ENCODE peak calls at places on chromosomes 3 and 15, in ten cellular contexts. One of them, this sample, is unnamed. For H3K27me3, the result is how much of the 10 kb centered on the place peaks cover.

GRCh38 chr3:151217208-151217607 is 14.2 kb upstream of the GPR171 start:
- DNase-seq in thoracic aorta: no peak
- DNase-seq in IMR-90: no peak
- DNase-seq in CD8-positive, alpha-beta memory T cell: no peak
- DNase-seq in stomach: no peak
- DNase-seq in neural progenitor cell: no peak
- DNase-seq in adrenal gland: no peak
- DNase-seq in GM23248: no peak
- DNase-seq in lower lobe of right lung: no peak
- DNase-seq in body of pancreas: no peak
- DNase-seq in this sample: no peak

GRCh38 chr3:14633819-14634424 is 17.6 kb upstream of the CCDC174 start:
- DNase-seq in thoracic aorta: no peak
- DNase-seq in IMR-90: peak
- DNase-seq in CD8-positive, alpha-beta memory T cell: peak
- DNase-seq in stomach: peak
- DNase-seq in neural progenitor cell: peak
- DNase-seq in adrenal gland: peak
- DNase-seq in GM23248: peak
- DNase-seq in lower lobe of right lung: peak
- DNase-seq in body of pancreas: peak
- DNase-seq in this sample: peak

GRCh38 chr3:41202834-41203345 is 3.6 kb downstream of the CTNNB1 start:
- DNase-seq in thoracic aorta: no peak
- DNase-seq in IMR-90: peak
- DNase-seq in CD8-positive, alpha-beta memory T cell: no peak
- DNase-seq in stomach: no peak
- DNase-seq in neural progenitor cell: peak
- DNase-seq in adrenal gland: no peak
- DNase-seq in GM23248: peak
- DNase-seq in lower lobe of right lung: no peak
- DNase-seq in body of pancreas: peak
- DNase-seq in this sample: no peak

GRCh38 chr3:170953736-170954135 is 45.3 kb upstream of the EIF5A2 start:
- DNase-seq in thoracic aorta: no peak
- DNase-seq in IMR-90: no peak
- DNase-seq in CD8-positive, alpha-beta memory T cell: no peak
- DNase-seq in stomach: no peak
- DNase-seq in neural progenitor cell: peak
- DNase-seq in adrenal gland: no peak
- DNase-seq in GM23248: no peak
- DNase-seq in lower lobe of right lung: no peak
- DNase-seq in body of pancreas: no peak
- DNase-seq in this sample: no peak

GRCh38 chr15:93378547-93378946 is 289.5 kb upstream of the RGMA start:
- DNase-seq in thoracic aorta: no peak
- DNase-seq in IMR-90: no peak
- DNase-seq in CD8-positive, alpha-beta memory T cell: no peak
- DNase-seq in stomach: no peak
- DNase-seq in neural progenitor cell: no peak
- DNase-seq in adrenal gland: no peak
- DNase-seq in GM23248: no peak
- DNase-seq in lower lobe of right lung: no peak
- DNase-seq in body of pancreas: peak
- DNase-seq in this sample: no peak

GRCh38 chr3:25661694-25662455 is 2.8 kb downstream of the TOP2B start:
- DNase-seq in thoracic aorta: no peak
- DNase-seq in IMR-90: peak
- DNase-seq in CD8-positive, alpha-beta memory T cell: no peak
- DNase-seq in stomach: no peak
- DNase-seq in neural progenitor cell: no peak
- DNase-seq in adrenal gland: no peak
- DNase-seq in GM23248: peak
- DNase-seq in lower lobe of right lung: no peak
- DNase-seq in body of pancreas: no peak
- DNase-seq in this sample: no peak

GRCh38 chr15:88655103-88655553 is 16.3 kb downstream of the ISG20 start:
- DNase-seq in thoracic aorta: no peak
- DNase-seq in IMR-90: no peak
- DNase-seq in CD8-positive, alpha-beta memory T cell: no peak
- DNase-seq in stomach: peak
- DNase-seq in neural progenitor cell: no peak
- DNase-seq in adrenal gland: no peak
- DNase-seq in GM23248: no peak
- DNase-seq in lower lobe of right lung: no peak
- DNase-seq in body of pancreas: no peak
- DNase-seq in this sample: no peak

GRCh38 chr15:25345943-25346342 is 92.9 kb downstream of the UBE3A start:
- DNase-seq in thoracic aorta: peak
- DNase-seq in IMR-90: peak
- DNase-seq in CD8-positive, alpha-beta memory T cell: no peak
- DNase-seq in stomach: no peak
- DNase-seq in neural progenitor cell: peak
- DNase-seq in adrenal gland: peak
- DNase-seq in GM23248: peak
- DNase-seq in lower lobe of right lung: no peak
- DNase-seq in body of pancreas: no peak
- DNase-seq in this sample: no peak

GRCh38 chr3:126817781-126818180 is 113.7 kb downstream of the CHCHD6 start:
- DNase-seq in thoracic aorta: no peak
- DNase-seq in IMR-90: no peak
- DNase-seq in CD8-positive, alpha-beta memory T cell: no peak
- DNase-seq in stomach: no peak
- DNase-seq in neural progenitor cell: no peak
- DNase-seq in adrenal gland: no peak
- DNase-seq in GM23248: no peak
- DNase-seq in lower lobe of right lung: no peak
- DNase-seq in body of pancreas: no peak
- DNase-seq in this sample: no peak

GRCh38 chr3:108588616-108589015 is 622 bp downstream of the CIP2A start:
- DNase-seq in thoracic aorta: no peak
- DNase-seq in IMR-90: no peak
- DNase-seq in CD8-positive, alpha-beta memory T cell: no peak
- DNase-seq in stomach: no peak
- DNase-seq in neural progenitor cell: no peak
- DNase-seq in adrenal gland: no peak
- DNase-seq in GM23248: peak
- DNase-seq in lower lobe of right lung: no peak
- DNase-seq in body of pancreas: no peak
- DNase-seq in this sample: no peak

GRCh38 chr15:81400640-81401236 is 26.7 kb upstream of the TMC3 start:
- DNase-seq in thoracic aorta: no peak
- DNase-seq in IMR-90: peak
- DNase-seq in CD8-positive, alpha-beta memory T cell: no peak
- DNase-seq in stomach: no peak
- DNase-seq in neural progenitor cell: peak
- DNase-seq in adrenal gland: no peak
- DNase-seq in GM23248: peak
- DNase-seq in lower lobe of right lung: no peak
- DNase-seq in body of pancreas: peak
- DNase-seq in this sample: no peak

GRCh38 chr15:67067161-67067853 is 1.9 kb downstream of the SMAD3 start:
- DNase-seq in thoracic aorta: no peak
- DNase-seq in IMR-90: peak
- DNase-seq in CD8-positive, alpha-beta memory T cell: no peak
- DNase-seq in stomach: no peak
- DNase-seq in neural progenitor cell: peak
- DNase-seq in adrenal gland: no peak
- DNase-seq in GM23248: peak
- DNase-seq in lower lobe of right lung: no peak
- DNase-seq in body of pancreas: peak
- DNase-seq in this sample: no peak

GRCh38 chr3:10474439-10474723 is 31.0 kb downstream of the ATP2B2 start:
- DNase-seq in thoracic aorta: no peak
- DNase-seq in IMR-90: no peak
- DNase-seq in CD8-positive, alpha-beta memory T cell: no peak
- DNase-seq in stomach: no peak
- DNase-seq in neural progenitor cell: no peak
- DNase-seq in adrenal gland: no peak
- DNase-seq in GM23248: no peak
- DNase-seq in lower lobe of right lung: no peak
- DNase-seq in body of pancreas: no peak
- DNase-seq in this sample: no peak

GRCh38 chr3:31442755-31443154 is 90.0 kb upstream of the STT3B start:
- DNase-seq in thoracic aorta: no peak
- DNase-seq in IMR-90: no peak
- DNase-seq in CD8-positive, alpha-beta memory T cell: no peak
- DNase-seq in stomach: no peak
- DNase-seq in neural progenitor cell: no peak
- DNase-seq in adrenal gland: no peak
- DNase-seq in GM23248: no peak
- DNase-seq in lower lobe of right lung: no peak
- DNase-seq in body of pancreas: no peak
- DNase-seq in this sample: no peak

GRCh38 chr15:51379390-51379789 is 37.9 kb downstream of the GLDN start:
- DNase-seq in thoracic aorta: no peak
- DNase-seq in IMR-90: no peak
- DNase-seq in CD8-positive, alpha-beta memory T cell: no peak
- DNase-seq in stomach: no peak
- DNase-seq in neural progenitor cell: no peak
- DNase-seq in adrenal gland: no peak
- DNase-seq in GM23248: no peak
- DNase-seq in lower lobe of right lung: no peak
- DNase-seq in body of pancreas: no peak
- DNase-seq in this sample: no peak

GRCh38 chr15:95989392-95989791 is 341.1 kb upstream of the NR2F2 start:
- DNase-seq in thoracic aorta: no peak
- DNase-seq in IMR-90: no peak
- DNase-seq in CD8-positive, alpha-beta memory T cell: no peak
- DNase-seq in stomach: no peak
- DNase-seq in neural progenitor cell: no peak
- DNase-seq in adrenal gland: no peak
- DNase-seq in GM23248: no peak
- DNase-seq in lower lobe of right lung: no peak
- DNase-seq in body of pancreas: no peak
- DNase-seq in this sample: no peak

GRCh38 chr15:99086327-99086667 is 18.6 kb upstream of the SYNM start:
- DNase-seq in thoracic aorta: no peak
- DNase-seq in IMR-90: no peak
- DNase-seq in CD8-positive, alpha-beta memory T cell: no peak
- DNase-seq in stomach: no peak
- DNase-seq in neural progenitor cell: no peak
- DNase-seq in adrenal gland: no peak
- DNase-seq in GM23248: no peak
- DNase-seq in lower lobe of right lung: no peak
- DNase-seq in body of pancreas: no peak
- DNase-seq in this sample: no peak

GRCh38 chr15:99085413-99086326 is 19.2 kb upstream of the SYNM start:
- DNase-seq in thoracic aorta: no peak
- DNase-seq in IMR-90: peak
- DNase-seq in CD8-positive, alpha-beta memory T cell: no peak
- DNase-seq in stomach: no peak
- DNase-seq in neural progenitor cell: no peak
- DNase-seq in adrenal gland: no peak
- DNase-seq in GM23248: peak
- DNase-seq in lower lobe of right lung: no peak
- DNase-seq in body of pancreas: no peak
- DNase-seq in this sample: no peak

GRCh38 chr15:99084965-99085364 is 19.9 kb upstream of the SYNM start:
- DNase-seq in thoracic aorta: no peak
- DNase-seq in IMR-90: no peak
- DNase-seq in CD8-positive, alpha-beta memory T cell: no peak
- DNase-seq in stomach: no peak
- DNase-seq in neural progenitor cell: no peak
- DNase-seq in adrenal gland: no peak
- DNase-seq in GM23248: no peak
- DNase-seq in lower lobe of right lung: no peak
- DNase-seq in body of pancreas: no peak
- DNase-seq in this sample: no peak

GRCh38 chr15:99090011-99090699 is 14.7 kb upstream of the SYNM start:
- DNase-seq in thoracic aorta: no peak
- DNase-seq in IMR-90: peak
- DNase-seq in CD8-positive, alpha-beta memory T cell: no peak
- DNase-seq in stomach: no peak
- DNase-seq in neural progenitor cell: no peak
- DNase-seq in adrenal gland: no peak
- DNase-seq in GM23248: no peak
- DNase-seq in lower lobe of right lung: no peak
- DNase-seq in body of pancreas: no peak
- DNase-seq in this sample: no peak

GRCh38 chr15:99087405-99087943 is 17.4 kb upstream of the SYNM start:
- DNase-seq in thoracic aorta: no peak
- DNase-seq in IMR-90: no peak
- DNase-seq in CD8-positive, alpha-beta memory T cell: no peak
- DNase-seq in stomach: no peak
- DNase-seq in neural progenitor cell: no peak
- DNase-seq in adrenal gland: no peak
- DNase-seq in GM23248: no peak
- DNase-seq in lower lobe of right lung: no peak
- DNase-seq in body of pancreas: no peak
- DNase-seq in this sample: no peak
- H3K27me3 ChIP-seq in thoracic aorta: under half
- H3K27me3 ChIP-seq in IMR-90: under half
- H3K27me3 ChIP-seq in CD8-positive, alpha-beta memory T cell: under half
- H3K27me3 ChIP-seq in stomach: under half
- H3K27me3 ChIP-seq in neural progenitor cell: under half
- H3K27me3 ChIP-seq in adrenal gland: under half
- H3K27me3 ChIP-seq in GM23248: under half
- H3K27me3 ChIP-seq in lower lobe of right lung: under half
- H3K27me3 ChIP-seq in body of pancreas: under half
- H3K27me3 ChIP-seq in this sample: under half

GRCh38 chr3:100682854-100683760 is 26.2 kb upstream of the TFG start:
- DNase-seq in thoracic aorta: no peak
- DNase-seq in IMR-90: no peak
- DNase-seq in CD8-positive, alpha-beta memory T cell: no peak
- DNase-seq in stomach: no peak
- DNase-seq in neural progenitor cell: no peak
- DNase-seq in adrenal gland: no peak
- DNase-seq in GM23248: no peak
- DNase-seq in lower lobe of right lung: no peak
- DNase-seq in body of pancreas: no peak
- DNase-seq in this sample: no peak
- H3K4me3 ChIP-seq in thoracic aorta: peak
- H3K4me3 ChIP-seq in IMR-90: no peak
- H3K4me3 ChIP-seq in CD8-positive, alpha-beta memory T cell: no peak
- H3K4me3 ChIP-seq in stomach: peak
- H3K4me3 ChIP-seq in neural progenitor cell: no peak
- H3K4me3 ChIP-seq in adrenal gland: no peak
- H3K4me3 ChIP-seq in GM23248: no peak
- H3K4me3 ChIP-seq in lower lobe of right lung: no peak
- H3K4me3 ChIP-seq in body of pancreas: no peak
- H3K4me3 ChIP-seq in this sample: no peak

GRCh38 chr3:136651585-136651984 is 100.6 kb downstream of the STAG1 start:
- DNase-seq in thoracic aorta: no peak
- DNase-seq in IMR-90: no peak
- DNase-seq in CD8-positive, alpha-beta memory T cell: no peak
- DNase-seq in stomach: no peak
- DNase-seq in neural progenitor cell: no peak
- DNase-seq in adrenal gland: no peak
- DNase-seq in GM23248: no peak
- DNase-seq in lower lobe of right lung: no peak
- DNase-seq in body of pancreas: no peak
- DNase-seq in this sample: no peak
- H3K27me3 ChIP-seq in thoracic aorta: under half
- H3K27me3 ChIP-seq in IMR-90: under half
- H3K27me3 ChIP-seq in CD8-positive, alpha-beta memory T cell: under half
- H3K27me3 ChIP-seq in stomach: under half
- H3K27me3 ChIP-seq in neural progenitor cell: under half
- H3K27me3 ChIP-seq in adrenal gland: under half
- H3K27me3 ChIP-seq in GM23248: under half
- H3K27me3 ChIP-seq in lower lobe of right lung: under half
- H3K27me3 ChIP-seq in body of pancreas: under half
- H3K27me3 ChIP-seq in this sample: under half

GRCh38 chr3:156599061-156599460 is 44.1 kb upstream of the SSR3 start:
- DNase-seq in thoracic aorta: no peak
- DNase-seq in IMR-90: no peak
- DNase-seq in CD8-positive, alpha-beta memory T cell: no peak
- DNase-seq in stomach: no peak
- DNase-seq in neural progenitor cell: peak
- DNase-seq in adrenal gland: no peak
- DNase-seq in GM23248: no peak
- DNase-seq in lower lobe of right lung: no peak
- DNase-seq in body of pancreas: no peak
- DNase-seq in this sample: no peak
- H3K4me3 ChIP-seq in thoracic aorta: no peak
- H3K4me3 ChIP-seq in IMR-90: no peak
- H3K4me3 ChIP-seq in CD8-positive, alpha-beta memory T cell: no peak
- H3K4me3 ChIP-seq in stomach: no peak
- H3K4me3 ChIP-seq in neural progenitor cell: no peak
- H3K4me3 ChIP-seq in adrenal gland: no peak
- H3K4me3 ChIP-seq in GM23248: no peak
- H3K4me3 ChIP-seq in lower lobe of right lung: no peak
- H3K4me3 ChIP-seq in body of pancreas: no peak
- H3K4me3 ChIP-seq in this sample: no peak